ENCODE peak calls at places on chromosomes 13 and 19, in nine cellular contexts. G is lower leg skin, N is fibroblast of lung, W is adrenal gland, O is PC-3, L is AG09309, H is AG04449, X is Peyer's patch, D is GM12865. A is an unnamed sample.
A peak's percentile ranks its signal among the peaks of the same experiment; 100 is the strongest.

GRCh38 chr13:63910406-63910957 is 2494.8 kb upstream of the PCDH20 start:
- DNase-seq in X (no peak), H (no peak), O (no peak), W (no peak), D (no peak), N (peak; percentile 39), G (no peak), L (no peak), A (no peak)

GRCh38 chr13:99722931-99723330 is 221.7 kb downstream of the TM9SF2 start:
- DNase-seq in L (no peak), W (no peak), O (no peak), D (peak; percentile 73), G (no peak), N (no peak), H (no peak), X (no peak), A (no peak)

GRCh38 chr19:13132471-13133166 is 14.6 kb downstream of the NACC1 start:
- DNase-seq in G (no peak), N (peak; percentile 33), W (no peak), D (no peak), O (peak; percentile 28), L (no peak), X (no peak), H (no peak), A (no peak)

GRCh38 chr19:4713384-4713951 is 10.2 kb downstream of the DPP9 start:
- DNase-seq in N (peak; percentile 96), W (peak; percentile 85), D (no peak), L (peak; percentile 94), G (peak; percentile 96), O (peak; percentile 100), X (peak; percentile 92), H (peak; percentile 33), A (peak; percentile 47)

GRCh38 chr19:49327878-49328544 is 3.0 kb upstream of the SLC6A16 start:
- DNase-seq in H (no peak), D (peak; percentile 81), O (peak; percentile 58), N (peak; percentile 20), G (no peak), W (no peak), X (peak; percentile 71), L (no peak), A (no peak)

GRCh38 chr19:50476224-50476942 is at the start of the genes EMC10 and GARIN5A:
- DNase-seq in G (peak; percentile 96), N (peak; percentile 95), O (peak; percentile 95), L (peak; percentile 52), D (peak; percentile 98), H (peak; percentile 49), X (peak; percentile 95), W (peak; percentile 92), A (no peak)

GRCh38 chr13:39148513-39148961 is 110.3 kb downstream of the NHLRC3 start:
- DNase-seq in G (no peak), D (peak; percentile 21), N (peak; percentile 68), X (peak; percentile 53), W (no peak), O (no peak), H (peak; percentile 31), L (peak; percentile 44), A (peak; percentile 99)

GRCh38 chr13:75329723-75330122 is 152.2 kb downstream of the TBC1D4 start:
- DNase-seq in W (no peak), G (no peak), X (no peak), O (no peak), H (no peak), N (no peak), L (no peak), D (no peak), A (no peak)

GRCh38 chr19:31280266-31281006 is 68.8 kb downstream of the TSHZ3 start:
- DNase-seq in X (no peak), G (no peak), O (no peak), N (no peak), H (no peak), L (no peak), W (no peak), D (no peak), A (no peak)

GRCh38 chr19:1468274-1469199 is 10.5 kb downstream of the C19orf25 start:
- DNase-seq in D (peak; percentile 41), G (no peak), W (no peak), N (peak; percentile 26), O (peak; percentile 32), H (no peak), L (no peak), X (no peak), A (no peak)

GRCh38 chr19:43752287-43752875 is 2.4 kb downstream of the SMG9 start:
- DNase-seq in H (no peak), D (peak; percentile 57), O (no peak), W (no peak), G (no peak), L (no peak), N (no peak), X (no peak), A (no peak)

GRCh38 chr19:43754312-43754561 is 525 bp downstream of the SMG9 start:
- DNase-seq in W (no peak), X (no peak), H (no peak), L (no peak), D (no peak), G (no peak), N (no peak), O (no peak), A (no peak)

GRCh38 chr19:43751466-43752220 is 3.1 kb downstream of the SMG9 start:
- DNase-seq in L (no peak), W (no peak), G (no peak), O (peak; percentile 34), N (no peak), D (peak; percentile 66), H (no peak), X (no peak), A (no peak)

GRCh38 chr19:43754562-43755255 is at the start of gene SMG9:
- DNase-seq in H (no peak), X (peak; percentile 99), O (peak; percentile 95), G (peak; percentile 99), N (peak; percentile 98), L (peak; percentile 80), W (peak; percentile 98), D (peak; percentile 98), A (peak; percentile 73)

DNA sequence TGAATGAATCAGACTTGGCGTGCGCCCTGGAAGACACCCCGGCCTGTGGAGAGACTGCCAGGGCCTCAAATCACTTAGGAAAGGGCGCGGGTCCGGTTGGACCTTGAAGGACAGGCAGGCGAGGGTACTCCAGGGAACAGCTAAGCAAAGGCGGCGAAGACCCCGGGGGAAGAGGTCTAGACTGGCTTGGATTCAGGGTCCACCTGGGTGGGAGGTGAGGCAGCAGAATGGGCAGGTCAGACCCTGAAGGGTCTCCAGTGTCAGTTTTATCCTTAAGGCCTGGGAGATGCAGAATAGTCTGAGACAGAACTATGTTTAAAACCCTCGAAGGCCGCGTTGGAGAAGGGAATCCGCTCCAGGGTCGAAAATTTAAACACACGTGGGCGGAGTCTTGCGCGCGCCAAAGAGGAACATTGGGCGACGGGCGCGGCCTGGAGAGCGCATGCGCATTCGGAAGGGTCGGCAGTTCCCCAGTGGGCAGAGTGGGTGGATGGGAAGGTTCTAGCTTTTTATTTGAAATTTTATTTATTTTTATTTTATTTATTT is 567 bp upstream of the SMG9 start:
- DNase-seq in N (peak; percentile 69), O (peak; percentile 69), H (no peak), W (peak; percentile 84), L (no peak), D (peak; percentile 93), X (peak; percentile 92), G (peak; percentile 96), A (no peak)
- TF ChIP-seq CTCF in N (no peak), O (no peak), H (no peak), W (peak; percentile 0), L (no peak), D (no peak), X (no peak), G (no peak), A (no peak)

GRCh38 chr13:60699636-60700035 is 302.6 kb downstream of the TDRD3 start:
- DNase-seq in W (no peak), O (no peak), L (no peak), G (no peak), X (no peak), N (no peak), H (no peak), D (no peak), A (no peak)
- H3K4me3 ChIP-seq in W (no peak overlapping the region), O (no peak overlapping the region), L (no peak overlapping the region), G (no peak overlapping the region), X (no peak overlapping the region), N (no peak overlapping the region), H (no peak overlapping the region), D (no peak overlapping the region), A (no peak overlapping the region)

GRCh38 chr19:46691948-46692347 is 25.0 kb downstream of the PRKD2 start:
- DNase-seq in L (no peak), W (no peak), X (no peak), G (no peak), N (no peak), D (no peak), O (no peak), H (no peak), A (no peak)

GRCh38 chr19:46693760-46694159 is 23.2 kb downstream of the PRKD2 start:
- DNase-seq in X (no peak), D (no peak), W (no peak), O (no peak), H (no peak), G (no peak), N (no peak), L (no peak), A (no peak)

GRCh38 chr19:46692918-46693722 is 23.8 kb downstream of the PRKD2 start:
- DNase-seq in O (peak; percentile 30), W (no peak), H (no peak), L (no peak), X (no peak), N (no peak), D (no peak), G (no peak), A (no peak)

GRCh38 chr19:46689358-46689757 is 27.6 kb downstream of the PRKD2 start:
- DNase-seq in O (no peak), W (no peak), G (no peak), X (no peak), L (no peak), N (no peak), D (no peak), H (no peak), A (no peak)

DNA sequence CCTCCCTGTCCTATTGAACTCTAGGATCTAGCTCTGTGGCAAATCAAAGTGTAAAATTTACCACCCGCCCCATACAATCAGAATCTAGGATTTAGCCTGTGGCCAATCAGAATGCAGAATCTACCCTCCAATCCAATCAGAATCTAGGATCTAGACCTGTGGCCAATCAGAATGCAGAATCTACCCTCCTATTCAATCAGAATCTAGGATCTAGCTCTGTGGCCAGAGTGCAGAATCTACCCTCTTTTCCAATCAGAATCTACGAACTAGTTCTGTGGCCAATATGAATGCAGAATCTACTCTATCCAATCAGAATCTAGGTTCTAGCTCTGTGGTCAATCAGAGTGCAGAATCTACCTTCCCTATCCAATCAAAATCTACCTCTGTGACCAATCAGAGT is 25.8 kb downstream of the PRKD2 start:
- DNase-seq in D (no peak), W (no peak), G (no peak), N (no peak), L (no peak), X (no peak), H (no peak), O (no peak), A (no peak)
- TF ChIP-seq CTCF in D (no peak), W (no peak), G (no peak), N (no peak), L (no peak), X (no peak), H (no peak), O (no peak), A (no peak)

DNA sequence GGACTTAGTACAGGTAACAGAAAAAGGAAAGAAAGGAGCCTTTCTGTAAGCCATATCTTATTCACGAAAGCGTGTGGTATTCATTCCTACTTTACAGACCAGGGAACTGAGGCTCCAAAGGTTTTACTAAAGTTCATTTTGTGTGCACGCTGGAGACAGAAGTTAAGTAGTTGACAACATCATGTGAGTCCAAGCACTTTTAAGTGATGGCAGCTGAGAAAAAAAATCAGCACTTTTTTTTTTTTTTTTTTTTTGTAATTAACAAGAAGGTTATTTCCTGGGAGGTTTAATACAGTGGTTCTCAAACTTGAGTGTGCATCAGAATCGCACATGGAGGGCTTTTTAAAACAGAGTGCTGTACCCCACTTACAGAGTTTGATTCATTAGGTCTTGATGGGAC is 2.0 kb downstream of the DNAJC3 start:
- DNase-seq in D (no peak), N (no peak), G (no peak), X (no peak), H (no peak), L (no peak), O (no peak), W (no peak), A (no peak)
- H3K4me3 ChIP-seq in D (peak overlapping the region; percentile 81), N (peak overlapping the region; percentile 86), G (no peak overlapping the region), X (no peak overlapping the region), H (peak overlapping the region; percentile 90), L (no peak overlapping the region), O (peak overlapping the region; percentile 98), W (no peak overlapping the region), A (peak overlapping the region; percentile 85)

A was measured in epithelial cell of proximal tubule.